ENCODE peak calls at places on chromosomes 4 and X, in eight cellular contexts. R, E, Y, Q, J, U, S and D are unnamed samples.

GRCh38 chrX:1593286-1594271 is 2.2 kb downstream of the AKAP17A start:
- DNase-seq in U (no peak), E (no peak), R (no peak), S (no peak), J (no peak), Q (no peak), Y (no peak), D (no peak)

GRCh38 chr4:69122476-69122875 is 26.2 kb downstream of the UGT2B7 start:
- DNase-seq in Q (no peak), J (no peak), U (no peak), R (no peak), S (no peak), E (no peak), Y (no peak), D (no peak)

GRCh38 chr4:78638324-78639172 is 87.0 kb downstream of the ANXA3 start:
- DNase-seq in R (no peak), Y (no peak), U (no peak), S (no peak), J (no peak), Q (no peak), E (no peak), D (no peak)

GRCh38 chr4:70997068-70997467 is 3.6 kb downstream of the DCK start:
- DNase-seq in U (no peak), Y (no peak), Q (no peak), S (no peak), E (no peak), R (no peak), J (no peak), D (no peak)

GRCh38 chr4:14920759-14921313 is 81.4 kb upstream of the CPEB2 start:
- DNase-seq in Q (no peak), J (no peak), Y (no peak), R (no peak), S (no peak), E (no peak), U (no peak), D (no peak)

GRCh38 chr4:112213091-112213490 is 18.5 kb upstream of the AP1AR start:
- DNase-seq in U (no peak), R (peak; percentile 45), E (no peak), S (no peak), J (no peak), Q (no peak), Y (no peak), D (no peak)

GRCh38 chr4:121686265-121686664 is 10.5 kb downstream of the ANXA5 start:
- DNase-seq in R (no peak), U (no peak), E (no peak), Y (no peak), Q (no peak), S (no peak), J (no peak), D (no peak)

GRCh38 chr4:67988986-67989385 is 25.7 kb upstream of the TMPRSS11A start:
- DNase-seq in S (no peak), J (no peak), U (no peak), R (no peak), Y (no peak), Q (no peak), E (no peak), D (peak; percentile 43)

GRCh38 chr4:3253808-3254207 is 4.8 kb downstream of the MSANTD1 start:
- DNase-seq in Y (no peak), Q (no peak), S (no peak), U (peak; percentile 46), J (peak; percentile 32), R (no peak), E (peak; percentile 8), D (no peak)

GRCh38 chr4:175776217-175776616 is 35.8 kb downstream of the GPM6A start:
- DNase-seq in S (no peak), Y (no peak), E (no peak), J (no peak), U (no peak), Q (no peak), R (no peak), D (no peak)

DNA sequence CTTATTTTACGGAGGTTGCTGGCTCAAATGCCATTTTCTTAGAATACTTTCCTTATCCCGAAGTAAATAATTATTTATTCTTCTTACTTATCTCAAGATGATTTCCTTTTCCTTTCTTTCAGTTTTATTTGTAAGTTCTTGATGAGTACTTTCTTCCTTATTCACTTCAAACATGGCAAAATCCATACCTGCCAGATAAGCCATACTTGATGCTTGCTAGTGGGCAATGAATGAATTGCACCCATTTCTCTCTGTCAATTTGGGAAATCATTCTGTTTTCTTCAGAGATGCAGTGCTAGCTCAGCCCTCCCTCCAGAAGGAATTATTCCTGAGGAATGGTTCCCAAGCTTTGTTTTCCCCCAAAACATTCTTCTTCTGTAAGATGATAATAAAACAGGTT is 598.3 kb downstream of the SPRY1 start:
- DNase-seq in E (no peak), R (no peak), S (no peak), U (no peak), Y (no peak), Q (no peak), J (no peak), D (no peak)
- TF ChIP-seq CTCF in E (no peak), R (no peak), S (no peak), U (no peak), Y (no peak), Q (no peak), J (no peak), D (peak; percentile 31)

GRCh38 chrX:50081282-50081955 is 119.4 kb downstream of the AKAP4 start:
- DNase-seq in Q (no peak), R (peak; percentile 37), U (no peak), E (peak; percentile 15), J (no peak), Y (peak; percentile 13), S (no peak), D (peak; percentile 37)
- TF ChIP-seq CTCF in Q (no peak), R (peak; percentile 25), U (no peak), E (no peak), J (no peak), Y (peak; percentile 38), S (no peak), D (peak; percentile 30)

GRCh38 chr4:34105311-34105710 is 2139.0 kb downstream of the ARAP2 start:
- DNase-seq in S (no peak), J (no peak), Q (no peak), U (no peak), E (no peak), Y (no peak), R (no peak), D (peak; percentile 45)
- TF ChIP-seq CTCF in S (no peak), J (no peak), Q (no peak), U (no peak), E (no peak), Y (no peak), R (no peak), D (no peak)

GRCh38 chr4:36037127-36037526 is 207.2 kb downstream of the ARAP2 start:
- DNase-seq in J (no peak), Y (no peak), U (no peak), R (no peak), E (no peak), S (no peak), Q (no peak), D (no peak)

GRCh38 chr4:36041340-36041739 is 203.0 kb downstream of the ARAP2 start:
- DNase-seq in R (no peak), Q (no peak), Y (no peak), S (no peak), J (no peak), U (no peak), E (no peak), D (no peak)

GRCh38 chr4:36042122-36042970 is 202.0 kb downstream of the ARAP2 start:
- DNase-seq in S (no peak), E (no peak), R (no peak), J (no peak), Y (no peak), U (no peak), Q (no peak), D (no peak)

GRCh38 chr4:36038521-36038920 is 205.8 kb downstream of the ARAP2 start:
- DNase-seq in S (no peak), Q (no peak), J (no peak), Y (no peak), U (no peak), R (no peak), E (no peak), D (no peak)

GRCh38 chr4:36039031-36039430 is 205.3 kb downstream of the ARAP2 start:
- DNase-seq in S (no peak), Q (no peak), E (no peak), R (no peak), J (no peak), Y (no peak), U (no peak), D (no peak)
- TF ChIP-seq CTCF in S (no peak), Q (no peak), E (no peak), R (no peak), J (no peak), Y (no peak), U (no peak), D (no peak)

GRCh38 chr4:153794001-153794400 is 5.1 kb upstream of the SFRP2 start:
- DNase-seq in R (no peak), U (no peak), Y (no peak), E (no peak), J (no peak), S (no peak), Q (no peak), D (no peak)

GRCh38 chr4:153789741-153790651 is 1.1 kb upstream of the SFRP2 start:
- DNase-seq in Y (no peak), J (no peak), U (peak; percentile 63), R (no peak), E (no peak), Q (no peak), S (no peak), D (peak; percentile 30)

GRCh38 chr4:153790962-153791551 is 2.2 kb upstream of the SFRP2 start:
- DNase-seq in E (no peak), Q (no peak), S (no peak), Y (no peak), R (no peak), U (peak; percentile 71), J (no peak), D (no peak)

GRCh38 chr4:153792893-153793227 is 4.0 kb upstream of the SFRP2 start:
- DNase-seq in U (no peak), E (no peak), R (no peak), S (no peak), J (no peak), Y (no peak), Q (no peak), D (no peak)

DNA sequence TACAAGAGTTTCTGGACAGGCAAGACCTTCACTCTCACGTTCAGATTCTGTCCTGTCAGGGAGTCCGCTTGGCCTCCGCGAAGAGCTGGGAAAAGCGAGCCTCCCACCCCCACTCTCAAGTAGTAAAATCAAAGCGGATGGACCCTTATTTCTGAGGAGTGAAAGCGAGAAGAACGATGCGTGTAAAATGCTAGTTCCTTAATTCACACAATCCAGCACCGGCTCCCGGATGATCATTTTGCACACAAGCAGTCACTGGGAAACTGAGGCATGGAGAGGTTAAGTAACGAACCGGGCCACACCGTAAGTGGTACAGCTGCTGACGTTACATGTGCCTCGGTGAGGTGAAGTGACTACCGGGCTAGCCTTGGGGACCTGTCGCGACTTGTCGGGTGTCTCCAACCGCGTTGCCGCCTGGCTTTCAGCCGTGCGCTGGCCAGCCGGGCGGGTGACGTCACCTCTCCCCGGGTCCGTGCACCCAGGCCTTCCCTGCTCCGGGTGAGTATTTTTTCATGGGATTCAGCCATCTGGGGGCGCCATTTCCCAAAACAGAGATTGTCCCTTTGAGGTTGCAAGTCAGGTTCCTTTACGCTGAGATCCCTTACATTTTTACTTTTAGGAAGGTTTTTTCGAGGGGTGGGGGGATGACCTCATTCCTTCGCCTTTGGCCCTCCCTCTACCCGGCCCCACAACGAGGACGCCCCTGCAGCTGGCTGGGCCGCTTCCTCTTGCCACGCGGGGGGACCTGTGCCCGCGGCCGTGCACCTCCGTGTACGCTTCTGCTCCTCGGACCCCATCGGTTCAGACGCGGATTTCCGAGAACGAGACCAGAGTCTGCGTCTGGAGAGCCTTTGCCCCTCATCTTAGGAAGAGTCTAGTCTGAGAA is 3.4 kb upstream of the SFRP2 start:
- DNase-seq in J (peak; percentile 84), S (no peak), Y (no peak), R (peak; percentile 43), Q (no peak), E (no peak), U (peak; percentile 84), D (peak; percentile 22)
- TF ChIP-seq CTCF in J (no peak), S (no peak), Y (no peak), R (no peak), Q (no peak), E (no peak), U (no peak), D (no peak)